ENCODE peak calls at places on chromosomes 1 and 21, in five cellular contexts. One of them, this sample, is unnamed.
A peak's percentile ranks its signal among the peaks of the same experiment; 100 is the strongest.

GRCh38 chr1:44609768-44610526 is 64.3 kb downstream of the TMEM53 start:
- DNase-seq in AG10803: no peak
- DNase-seq in GM23248: no peak
- DNase-seq in tibial artery: no peak
- DNase-seq in astrocyte of the spinal cord: no peak
- DNase-seq in this sample: no peak

GRCh38 chr21:18424250-18424649 is 20.7 kb upstream of the TMPRSS15 start:
- DNase-seq in tibial artery: no peak
- DNase-seq in astrocyte of the spinal cord: no peak
- DNase-seq in GM23248: no peak
- DNase-seq in AG10803: no peak
- DNase-seq in this sample: no peak

GRCh38 chr1:59071289-59071688 is 225.6 kb upstream of the FGGY start:
- DNase-seq in tibial artery: no peak
- DNase-seq in astrocyte of the spinal cord: peak; percentile 52
- DNase-seq in AG10803: no peak
- DNase-seq in GM23248: no peak
- DNase-seq in this sample: no peak

GRCh38 chr1:200035397-200035955 is 8.0 kb downstream of the NR5A2 start:
- DNase-seq in astrocyte of the spinal cord: no peak
- DNase-seq in tibial artery: no peak
- DNase-seq in AG10803: no peak
- DNase-seq in GM23248: peak; percentile 17
- DNase-seq in this sample: peak; percentile 25

GRCh38 chr1:153705484-153705883 is 22.4 kb upstream of the INTS3 start:
- DNase-seq in astrocyte of the spinal cord: no peak
- DNase-seq in AG10803: no peak
- DNase-seq in GM23248: no peak
- DNase-seq in tibial artery: no peak
- DNase-seq in this sample: no peak

GRCh38 chr21:28884481-28884880 is 108.2 kb downstream of the LTN1 start:
- DNase-seq in tibial artery: no peak
- DNase-seq in astrocyte of the spinal cord: no peak
- DNase-seq in GM23248: peak; percentile 48
- DNase-seq in AG10803: peak; percentile 36
- DNase-seq in this sample: no peak

GRCh38 chr1:158248122-158248521 is 6.1 kb upstream of the CD1A start:
- DNase-seq in AG10803: no peak
- DNase-seq in astrocyte of the spinal cord: no peak
- DNase-seq in tibial artery: peak; percentile 34
- DNase-seq in GM23248: no peak
- DNase-seq in this sample: no peak

GRCh38 chr1:203046984-203047630 is 20.8 kb downstream of the PPFIA4 start:
- DNase-seq in astrocyte of the spinal cord: peak; percentile 59
- DNase-seq in tibial artery: no peak
- DNase-seq in GM23248: peak; percentile 94
- DNase-seq in AG10803: peak; percentile 75
- DNase-seq in this sample: peak; percentile 78

GRCh38 chr1:58447891-58448290 is 98.6 kb downstream of the OMA1 start:
- DNase-seq in astrocyte of the spinal cord: no peak
- DNase-seq in AG10803: peak; percentile 66
- DNase-seq in tibial artery: no peak
- DNase-seq in GM23248: peak; percentile 35
- DNase-seq in this sample: peak; percentile 89

GRCh38 chr1:20648946-20649345 is 12.2 kb downstream of the DDOST start:
- DNase-seq in tibial artery: no peak
- DNase-seq in AG10803: no peak
- DNase-seq in astrocyte of the spinal cord: no peak
- DNase-seq in GM23248: no peak
- DNase-seq in this sample: no peak

GRCh38 chr1:65850281-65850680 is 57.6 kb downstream of the PDE4B start:
- DNase-seq in AG10803: no peak
- DNase-seq in tibial artery: no peak
- DNase-seq in GM23248: no peak
- DNase-seq in astrocyte of the spinal cord: no peak
- DNase-seq in this sample: no peak

GRCh38 chr1:203459671-203460201 is 15.9 kb upstream of the PRELP start:
- DNase-seq in AG10803: no peak
- DNase-seq in astrocyte of the spinal cord: no peak
- DNase-seq in GM23248: no peak
- DNase-seq in tibial artery: no peak
- DNase-seq in this sample: no peak

GRCh38 chr1:192496369-192497056 is 79.1 kb upstream of the RGS1 start:
- DNase-seq in tibial artery: no peak
- DNase-seq in AG10803: no peak
- DNase-seq in astrocyte of the spinal cord: no peak
- DNase-seq in GM23248: no peak
- DNase-seq in this sample: no peak

GRCh38 chr1:156858959-156859522 is at the start of gene INSRR:
- DNase-seq in astrocyte of the spinal cord: peak; percentile 11
- DNase-seq in tibial artery: no peak
- DNase-seq in GM23248: peak; percentile 32
- DNase-seq in AG10803: no peak
- DNase-seq in this sample: peak; percentile 26

GRCh38 chr1:156859523-156860112 is 701 bp upstream of the INSRR start:
- DNase-seq in AG10803: peak; percentile 9
- DNase-seq in tibial artery: no peak
- DNase-seq in astrocyte of the spinal cord: peak; percentile 19
- DNase-seq in GM23248: peak; percentile 55
- DNase-seq in this sample: peak; percentile 55

GRCh38 chr1:156857532-156857931 is 1.4 kb downstream of the INSRR start:
- DNase-seq in tibial artery: no peak
- DNase-seq in AG10803: no peak
- DNase-seq in GM23248: no peak
- DNase-seq in astrocyte of the spinal cord: no peak
- DNase-seq in this sample: no peak

GRCh38 chr1:156860113-156860638 is 489 bp upstream of the NTRK1 start:
- DNase-seq in AG10803: peak; percentile 28
- DNase-seq in astrocyte of the spinal cord: peak; percentile 44
- DNase-seq in GM23248: peak; percentile 77
- DNase-seq in tibial artery: no peak
- DNase-seq in this sample: peak; percentile 82

GRCh38 chr1:156858555-156858956 is 361 bp downstream of the INSRR start:
- DNase-seq in AG10803: no peak
- DNase-seq in tibial artery: no peak
- DNase-seq in GM23248: no peak
- DNase-seq in astrocyte of the spinal cord: no peak
- DNase-seq in this sample: no peak
- H3K4me3 ChIP-seq in AG10803: peak overlapping the region; percentile 27
- H3K4me3 ChIP-seq in tibial artery: no peak overlapping the region
- H3K4me3 ChIP-seq in GM23248: peak overlapping the region; percentile 68
- H3K4me3 ChIP-seq in astrocyte of the spinal cord: no peak overlapping the region
- H3K4me3 ChIP-seq in this sample: no peak overlapping the region

GRCh38 chr1:228446849-228447248 is 30.2 kb upstream of the TRIM17 start:
- DNase-seq in tibial artery: no peak
- DNase-seq in AG10803: no peak
- DNase-seq in astrocyte of the spinal cord: no peak
- DNase-seq in GM23248: no peak
- DNase-seq in this sample: no peak
- H3K4me3 ChIP-seq in tibial artery: no peak overlapping the region
- H3K4me3 ChIP-seq in AG10803: no peak overlapping the region
- H3K4me3 ChIP-seq in astrocyte of the spinal cord: no peak overlapping the region
- H3K4me3 ChIP-seq in GM23248: no peak overlapping the region
- H3K4me3 ChIP-seq in this sample: no peak overlapping the region

GRCh38 chr1:235366286-235366685 is 941 bp upstream of the TBCE start:
- DNase-seq in AG10803: no peak
- DNase-seq in astrocyte of the spinal cord: no peak
- DNase-seq in tibial artery: no peak
- DNase-seq in GM23248: no peak
- DNase-seq in this sample: no peak
- H3K4me3 ChIP-seq in AG10803: no peak overlapping the region
- H3K4me3 ChIP-seq in astrocyte of the spinal cord: no peak overlapping the region
- H3K4me3 ChIP-seq in tibial artery: no peak overlapping the region
- H3K4me3 ChIP-seq in GM23248: peak overlapping the region; percentile 81
- H3K4me3 ChIP-seq in this sample: no peak overlapping the region

DNA sequence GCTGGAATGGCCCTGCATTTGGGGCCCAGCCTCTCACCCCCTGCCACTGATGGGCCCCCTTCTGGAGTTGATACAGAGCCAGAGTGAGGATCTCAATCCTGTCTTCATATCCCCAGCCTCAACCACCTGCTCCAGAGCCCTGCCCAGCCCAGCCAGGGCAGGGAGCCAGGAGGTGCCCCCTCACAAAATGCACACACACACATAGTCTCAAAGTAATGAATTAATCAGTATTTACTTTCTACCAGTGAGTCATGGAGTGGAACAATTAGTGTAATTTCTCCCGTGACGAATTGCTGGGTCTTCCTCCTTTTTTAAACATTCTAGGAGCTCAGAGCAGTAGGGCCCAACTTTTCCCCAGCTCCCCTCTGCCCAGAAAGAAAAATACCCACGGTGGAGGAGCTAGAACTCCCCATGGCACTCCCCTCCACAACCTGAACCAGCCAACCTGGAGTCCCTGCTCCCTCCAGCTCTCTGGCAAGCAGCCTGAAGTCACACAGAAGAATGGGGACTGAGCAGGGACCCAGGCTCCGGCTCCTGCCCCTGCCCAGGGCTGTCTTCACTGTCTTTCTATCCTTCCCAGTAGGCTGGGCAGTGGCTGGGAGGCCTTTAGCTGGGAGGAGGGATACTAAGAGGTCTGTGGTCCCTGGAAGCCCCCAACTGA is 29.3 kb downstream of the SDC3 start:
- DNase-seq in GM23248: peak; percentile 42
- DNase-seq in tibial artery: no peak
- DNase-seq in astrocyte of the spinal cord: peak; percentile 25
- DNase-seq in AG10803: no peak
- DNase-seq in this sample: peak; percentile 48
- H3K4me3 ChIP-seq in GM23248: no peak overlapping the region
- H3K4me3 ChIP-seq in tibial artery: no peak overlapping the region
- H3K4me3 ChIP-seq in astrocyte of the spinal cord: no peak overlapping the region
- H3K4me3 ChIP-seq in AG10803: no peak overlapping the region
- H3K4me3 ChIP-seq in this sample: no peak overlapping the region

GRCh38 chr1:159941867-159942560 is 3.4 kb downstream of the IGSF9 start:
- DNase-seq in tibial artery: no peak
- DNase-seq in astrocyte of the spinal cord: no peak
- DNase-seq in AG10803: no peak
- DNase-seq in GM23248: no peak
- DNase-seq in this sample: no peak
- H3K4me3 ChIP-seq in tibial artery: no peak overlapping the region
- H3K4me3 ChIP-seq in astrocyte of the spinal cord: no peak overlapping the region
- H3K4me3 ChIP-seq in AG10803: no peak overlapping the region
- H3K4me3 ChIP-seq in GM23248: no peak overlapping the region
- H3K4me3 ChIP-seq in this sample: no peak overlapping the region

This sample was measured in adipocyte.